ENCODE peak calls at places on chromosome 15, in four cellular contexts. One of them, this sample, is unnamed.

GRCh38 chr15:34708422-34708821 is 46.4 kb downstream of the GJD2 start:
- DNase-seq in glomerular endothelial cell: no peak
- DNase-seq in nucleus accumbens: peak; percentile 2
- DNase-seq in CD4-positive, CD25-positive, alpha-beta regulatory T cell: no peak
- DNase-seq in this sample: no peak

GRCh38 chr15:75170203-75170602 is 31.5 kb upstream of the C15orf39 start:
- DNase-seq in glomerular endothelial cell: no peak
- DNase-seq in nucleus accumbens: no peak
- DNase-seq in CD4-positive, CD25-positive, alpha-beta regulatory T cell: no peak
- DNase-seq in this sample: no peak

GRCh38 chr15:52780172-52780980 is 9.8 kb downstream of the ONECUT1 start:
- DNase-seq in glomerular endothelial cell: peak; percentile 18
- DNase-seq in nucleus accumbens: no peak
- DNase-seq in CD4-positive, CD25-positive, alpha-beta regulatory T cell: peak; percentile 62
- DNase-seq in this sample: no peak

GRCh38 chr15:45471151-45471550 is 51.4 kb downstream of the SLC30A4 start:
- DNase-seq in glomerular endothelial cell: no peak
- DNase-seq in nucleus accumbens: no peak
- DNase-seq in CD4-positive, CD25-positive, alpha-beta regulatory T cell: no peak
- DNase-seq in this sample: no peak

GRCh38 chr15:61171190-61171589 is 57.9 kb downstream of the RORA start:
- DNase-seq in glomerular endothelial cell: no peak
- DNase-seq in nucleus accumbens: no peak
- DNase-seq in CD4-positive, CD25-positive, alpha-beta regulatory T cell: no peak
- DNase-seq in this sample: no peak

GRCh38 chr15:79337591-79337990 is 26.7 kb downstream of the TMED3 start:
- DNase-seq in glomerular endothelial cell: no peak
- DNase-seq in nucleus accumbens: no peak
- DNase-seq in CD4-positive, CD25-positive, alpha-beta regulatory T cell: no peak
- DNase-seq in this sample: no peak

GRCh38 chr15:67472957-67473356 is 48.0 kb upstream of the C15orf61 start:
- DNase-seq in glomerular endothelial cell: no peak
- DNase-seq in nucleus accumbens: no peak
- DNase-seq in CD4-positive, CD25-positive, alpha-beta regulatory T cell: no peak
- DNase-seq in this sample: no peak

GRCh38 chr15:88890495-88890894 is 4.8 kb downstream of the HAPLN3 start:
- DNase-seq in glomerular endothelial cell: no peak
- DNase-seq in nucleus accumbens: no peak
- DNase-seq in CD4-positive, CD25-positive, alpha-beta regulatory T cell: no peak
- DNase-seq in this sample: no peak

GRCh38 chr15:65580287-65580686 is 30.6 kb downstream of the INTS14 start:
- DNase-seq in glomerular endothelial cell: no peak
- DNase-seq in nucleus accumbens: no peak
- DNase-seq in CD4-positive, CD25-positive, alpha-beta regulatory T cell: no peak
- DNase-seq in this sample: no peak

GRCh38 chr15:96031426-96031825 is 299.1 kb upstream of the NR2F2 start:
- DNase-seq in glomerular endothelial cell: no peak
- DNase-seq in nucleus accumbens: no peak
- DNase-seq in CD4-positive, CD25-positive, alpha-beta regulatory T cell: no peak
- DNase-seq in this sample: no peak

GRCh38 chr15:89630974-89631901 is 24.0 kb downstream of the KIF7 start:
- DNase-seq in glomerular endothelial cell: no peak
- DNase-seq in nucleus accumbens: no peak
- DNase-seq in CD4-positive, CD25-positive, alpha-beta regulatory T cell: no peak
- DNase-seq in this sample: no peak

GRCh38 chr15:99454941-99455795 is 110.6 kb upstream of the MEF2A start:
- DNase-seq in glomerular endothelial cell: peak; percentile 69
- DNase-seq in nucleus accumbens: no peak
- DNase-seq in CD4-positive, CD25-positive, alpha-beta regulatory T cell: no peak
- DNase-seq in this sample: peak; percentile 92

This sample was measured in pulmonary artery endothelial cell.